ENCODE peak calls at places on chromosomes 12 and 14, in seven cellular contexts. R is mammary epithelial cell, I is neuronal stem cell, C is HL-60, A is IMR-90, L is GM23248, T is ovary. V is an unnamed sample.

GRCh38 chr12:98373982-98374381 is 141.4 kb upstream of the TMPO start:
- DNase-seq in R (no peak), I (no peak), C (no peak), A (no peak), L (peak), T (no peak), V (no peak)

GRCh38 chr12:12562016-12562483 is 613 bp downstream of the DUSP16 start:
- DNase-seq in R (no peak), I (peak), C (no peak), A (peak), L (peak), T (peak), V (peak)

GRCh38 chr12:47767197-47767724 is 5.8 kb upstream of the SLC48A1 start:
- DNase-seq in R (no peak), I (no peak), C (peak), A (peak), L (peak), T (no peak), V (no peak)

GRCh38 chr14:34665785-34666425 is 36.0 kb upstream of the SNX6 start:
- DNase-seq in R (peak), I (no peak), C (peak), A (peak), L (peak), T (no peak), V (no peak)

GRCh38 chr14:69685217-69685616 is 73.8 kb downstream of the SUSD6 start:
- DNase-seq in R (peak), I (no peak), C (no peak), A (peak), L (peak), T (no peak), V (no peak)

GRCh38 chr12:48796976-48797375 is 8.1 kb upstream of the ADCY6 start:
- DNase-seq in R (no peak), I (no peak), C (peak), A (no peak), L (peak), T (no peak), V (no peak)

GRCh38 chr12:50661300-50662120 is 102.4 kb upstream of the ATF1 start:
- DNase-seq in R (no peak), I (no peak), C (no peak), A (no peak), L (no peak), T (no peak), V (no peak)

GRCh38 chr12:95446511-95446910 is 27.4 kb upstream of the METAP2 start:
- DNase-seq in R (no peak), I (peak), C (no peak), A (peak), L (no peak), T (peak), V (peak)

GRCh38 chr12:90120627-90121026 is 412.0 kb upstream of the ATP2B1 start:
- DNase-seq in R (no peak), I (no peak), C (no peak), A (no peak), L (no peak), T (no peak), V (no peak)

GRCh38 chr12:53098354-53098981 is 1.0 kb downstream of the IGFBP6 start:
- DNase-seq in R (peak), I (no peak), C (no peak), A (peak), L (peak), T (peak), V (peak)

GRCh38 chr14:105386581-105387529 is 11.5 kb upstream of the TEX22 start:
- DNase-seq in R (no peak), I (no peak), C (no peak), A (no peak), L (no peak), T (no peak), V (no peak)

GRCh38 chr14:53956427-53957201 is at the start of gene BMP4:
- DNase-seq in R (no peak), I (no peak), C (no peak), A (peak), L (peak), T (peak), V (peak)

GRCh38 chr12:130603566-130603965 is 112.5 kb downstream of the RIMBP2 start:
- DNase-seq in R (no peak), I (no peak), C (no peak), A (no peak), L (no peak), T (no peak), V (no peak)

GRCh38 chr12:94100254-94100653 is 48.1 kb upstream of the PLXNC1 start:
- DNase-seq in R (peak), I (no peak), C (no peak), A (peak), L (peak), T (no peak), V (no peak)

GRCh38 chr14:71654810-71655209 is 277.4 kb upstream of the RGS6 start:
- DNase-seq in R (peak), I (no peak), C (no peak), A (no peak), L (no peak), T (no peak), V (no peak)

GRCh38 chr12:52395761-52396434 is 10.2 kb downstream of the KRT82 start:
- DNase-seq in R (peak), I (no peak), C (no peak), A (no peak), L (peak), T (no peak), V (no peak)

GRCh38 chr12:57272337-57273151 is 21.6 kb upstream of the STAC3 start:
- DNase-seq in R (no peak), I (no peak), C (no peak), A (peak), L (peak), T (no peak), V (peak)

DNA sequence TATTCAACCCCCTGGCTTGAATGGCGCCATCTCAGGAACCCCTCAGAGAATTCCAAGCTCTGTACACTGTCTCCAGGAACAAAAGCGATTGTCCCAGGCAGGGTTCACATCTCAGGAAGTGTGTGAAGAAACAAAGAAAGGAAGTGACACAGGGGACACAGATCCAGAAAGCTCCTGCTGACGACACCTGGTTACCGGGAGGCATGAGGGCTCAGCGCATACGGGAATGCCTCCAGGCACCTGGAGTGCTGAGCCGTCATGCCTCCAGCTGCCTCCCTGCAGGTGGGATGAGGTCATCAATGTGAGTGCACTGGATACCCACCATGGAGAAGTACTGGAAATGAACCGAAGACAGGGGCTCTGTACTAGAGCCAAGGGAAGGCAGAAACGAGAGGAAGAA is 45.5 kb downstream of the PITPNM2 start:
- DNase-seq in R (no peak), I (no peak), C (no peak), A (no peak), L (no peak), T (no peak), V (no peak)
- H3K27ac ChIP-seq in R (no peak), I (no peak), C (no peak), A (no peak), L (no peak), T (no peak), V (peak)

GRCh38 chr14:85536835-85537195 is 6.9 kb downstream of the FLRT2 start:
- DNase-seq in R (no peak), I (no peak), C (no peak), A (peak), L (peak), T (no peak), V (no peak)
- H3K27ac ChIP-seq in R (peak), I (no peak), C (no peak), A (no peak), L (peak), T (peak), V (no peak)

GRCh38 chr14:102774391-102775153 is 2.7 kb upstream of the TRAF3 start:
- DNase-seq in R (peak), I (no peak), C (peak), A (peak), L (peak), T (peak), V (no peak)
- H3K27ac ChIP-seq in R (no peak), I (no peak), C (peak), A (no peak), L (peak), T (no peak), V (no peak)

DNA sequence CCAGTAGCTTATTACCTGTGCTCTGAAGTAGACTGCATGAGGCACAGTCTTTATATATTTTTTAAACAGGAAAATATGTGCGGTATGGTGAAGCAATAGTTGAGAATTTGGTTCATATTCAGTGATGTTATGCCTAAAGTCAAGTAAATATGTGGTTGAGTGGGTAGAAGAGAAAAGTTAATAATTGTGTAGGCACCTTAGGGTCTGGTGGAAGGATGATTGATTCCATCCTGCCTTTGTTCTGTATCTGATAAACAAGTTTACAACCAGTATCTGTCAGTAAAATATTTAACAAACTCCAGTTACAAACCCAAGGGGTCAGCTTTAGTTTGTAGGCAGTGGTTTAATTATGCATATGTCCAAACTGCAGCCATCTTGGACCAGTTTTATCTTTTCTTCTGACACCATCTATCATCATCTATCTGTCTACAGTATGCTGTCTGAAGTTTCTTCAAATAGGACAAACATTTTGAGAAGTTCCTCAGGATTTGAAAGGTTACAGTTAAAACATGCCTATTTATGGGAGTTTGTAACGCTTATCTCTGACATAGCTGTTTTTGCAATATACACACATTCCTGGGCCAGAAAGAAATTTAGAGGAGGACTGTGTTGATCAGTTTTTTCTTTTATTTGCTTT is 10.7 kb downstream of the SINHCAF start:
- DNase-seq in R (no peak), I (no peak), C (no peak), A (no peak), L (no peak), T (no peak), V (no peak)
- H3K27ac ChIP-seq in R (no peak), I (no peak), C (no peak), A (no peak), L (no peak), T (no peak), V (no peak)

DNA sequence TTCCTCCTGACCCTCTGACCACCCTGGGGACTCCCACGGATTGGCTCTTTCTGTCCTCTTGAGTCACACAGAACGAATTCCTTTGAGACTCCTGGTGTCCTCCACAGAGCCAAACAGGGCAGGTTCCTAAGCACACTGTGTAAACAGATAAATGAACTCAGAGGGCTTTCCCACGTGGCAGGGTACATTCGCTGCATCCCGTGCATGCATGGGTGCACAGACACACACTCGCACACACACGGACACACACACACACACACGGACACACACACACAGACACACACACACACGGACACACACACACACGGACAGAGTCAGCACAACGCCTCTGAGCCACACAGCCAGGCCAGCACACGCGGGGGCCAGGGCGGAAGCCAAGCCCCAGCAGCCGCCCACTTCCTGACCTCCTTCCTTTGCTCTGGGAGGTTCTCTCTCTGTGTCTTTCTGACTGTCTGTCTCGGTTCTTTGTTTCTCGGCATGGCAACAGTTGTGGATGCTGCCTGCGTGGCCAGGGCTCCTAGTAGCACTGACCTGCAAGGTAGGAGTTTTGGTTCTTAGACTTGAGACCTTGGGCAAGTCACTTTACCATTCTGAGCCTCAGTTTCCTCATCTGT is 706 bp downstream of the CRACR2A start:
- DNase-seq in R (no peak), I (no peak), C (peak), A (no peak), L (peak), T (peak), V (peak)
- H3K27ac ChIP-seq in R (no peak), I (no peak), C (peak), A (no peak), L (no peak), T (no peak), V (peak)

DNA sequence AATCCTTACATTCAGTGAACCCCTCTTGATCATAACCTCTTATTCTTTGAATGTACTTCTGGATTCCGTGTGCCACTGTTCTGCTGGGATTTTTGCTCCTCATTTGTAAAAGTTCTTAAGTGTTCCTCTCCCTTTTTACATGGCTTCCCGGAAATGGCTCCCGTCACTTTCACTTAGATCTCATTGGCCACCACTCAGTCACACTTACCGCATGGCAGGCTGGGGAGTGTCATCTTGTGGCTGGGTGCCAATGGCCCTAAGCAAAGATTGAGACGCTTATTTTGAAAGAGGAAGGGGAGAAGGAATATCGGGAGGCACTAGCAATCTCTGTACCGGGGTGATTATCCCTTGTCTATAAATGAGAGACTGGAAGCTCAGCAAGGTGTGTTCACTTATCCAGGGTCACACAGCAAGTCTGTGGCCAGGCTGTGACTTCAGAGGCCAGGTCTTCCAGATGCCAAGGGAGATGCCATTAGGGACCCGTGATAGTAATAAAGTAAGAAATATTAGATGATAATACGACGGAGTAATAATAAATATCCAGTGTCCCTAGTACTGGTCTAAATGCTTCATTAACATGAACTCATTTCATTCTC is 68.8 kb downstream of the RNFT2 start:
- DNase-seq in R (no peak), I (no peak), C (no peak), A (peak), L (no peak), T (no peak), V (no peak)
- H3K27ac ChIP-seq in R (no peak), I (no peak), C (no peak), A (no peak), L (no peak), T (no peak), V (no peak)

GRCh38 chr14:45140661-45141187 is 5.0 kb downstream of the FANCM start:
- DNase-seq in R (peak), I (no peak), C (no peak), A (no peak), L (no peak), T (no peak), V (no peak)

GRCh38 chr14:45133683-45134050 is 614 bp downstream of the FKBP3 start:
- DNase-seq in R (no peak), I (no peak), C (no peak), A (no peak), L (no peak), T (no peak), V (no peak)

GRCh38 chr14:45134051-45134958 is at the start of gene FKBP3:
- DNase-seq in R (peak), I (peak), C (peak), A (peak), L (peak), T (peak), V (peak)

GRCh38 chr14:45135659-45136314 is at the start of gene FANCM:
- DNase-seq in R (peak), I (peak), C (peak), A (peak), L (peak), T (peak), V (peak)

GRCh38 chr14:45135181-45135580 is 549 bp upstream of the FANCM start:
- DNase-seq in R (no peak), I (no peak), C (no peak), A (peak), L (peak), T (no peak), V (no peak)
- H3K27ac ChIP-seq in R (peak), I (no peak), C (peak), A (peak), L (peak), T (peak), V (peak)